ENCODE peak calls at places on chromosomes 7 and 10, in four cellular contexts. One of them, this sample, is unnamed. For H3K27me3, the result is how much of the 10 kb centered on the place peaks cover.

GRCh38 chr10:13701157-13701919 is 114.6 kb downstream of the PRPF18 start:
- DNase-seq in Caco-2: no peak
- DNase-seq in transverse colon: no peak
- DNase-seq in left ventricle myocardium inferior: no peak
- DNase-seq in this sample: no peak

GRCh38 chr10:70690584-70690983 is 18.3 kb downstream of the ADAMTS14 start:
- DNase-seq in Caco-2: no peak
- DNase-seq in transverse colon: no peak
- DNase-seq in left ventricle myocardium inferior: no peak
- DNase-seq in this sample: no peak

GRCh38 chr7:141354251-141354650 is 197.0 kb upstream of the AGK start:
- DNase-seq in Caco-2: no peak
- DNase-seq in transverse colon: no peak
- DNase-seq in left ventricle myocardium inferior: no peak
- DNase-seq in this sample: no peak

GRCh38 chr7:141675431-141676210 is 26.3 kb downstream of the DENND11 start:
- DNase-seq in Caco-2: no peak
- DNase-seq in transverse colon: no peak
- DNase-seq in left ventricle myocardium inferior: no peak
- DNase-seq in this sample: no peak

GRCh38 chr7:139715194-139715815 is 62.5 kb downstream of the HIPK2 start:
- DNase-seq in Caco-2: no peak
- DNase-seq in transverse colon: no peak
- DNase-seq in left ventricle myocardium inferior: no peak
- DNase-seq in this sample: no peak

GRCh38 chr7:22167482-22167881 is 189.5 kb downstream of the RAPGEF5 start:
- DNase-seq in Caco-2: no peak
- DNase-seq in transverse colon: no peak
- DNase-seq in left ventricle myocardium inferior: no peak
- DNase-seq in this sample: no peak

GRCh38 chr7:38273286-38273995 is at the start of gene TARP:
- DNase-seq in Caco-2: no peak
- DNase-seq in transverse colon: no peak
- DNase-seq in left ventricle myocardium inferior: no peak
- DNase-seq in this sample: no peak

GRCh38 chr10:65375528-65375927 is 1550.3 kb upstream of the LRRTM3 start:
- DNase-seq in Caco-2: no peak
- DNase-seq in transverse colon: no peak
- DNase-seq in left ventricle myocardium inferior: no peak
- DNase-seq in this sample: no peak

GRCh38 chr10:70532554-70533188 is 54.1 kb downstream of the PALD1 start:
- DNase-seq in Caco-2: no peak
- DNase-seq in transverse colon: no peak
- DNase-seq in left ventricle myocardium inferior: no peak
- DNase-seq in this sample: no peak

GRCh38 chr7:124162667-124163066 is 129.8 kb upstream of the TMEM229A start:
- DNase-seq in Caco-2: no peak
- DNase-seq in transverse colon: no peak
- DNase-seq in left ventricle myocardium inferior: no peak
- DNase-seq in this sample: no peak

GRCh38 chr7:30789334-30789711 is 18.1 kb downstream of the MINDY4 start:
- DNase-seq in Caco-2: no peak
- DNase-seq in transverse colon: no peak
- DNase-seq in left ventricle myocardium inferior: no peak
- DNase-seq in this sample: no peak

GRCh38 chr10:3190817-3191216 is 18.2 kb upstream of the PITRM1 start:
- DNase-seq in Caco-2: no peak
- DNase-seq in transverse colon: no peak
- DNase-seq in left ventricle myocardium inferior: no peak
- DNase-seq in this sample: no peak

GRCh38 chr10:101135151-101136006 is 4.3 kb downstream of the TLX1 start:
- DNase-seq in Caco-2: no peak
- DNase-seq in transverse colon: no peak
- DNase-seq in left ventricle myocardium inferior: no peak
- DNase-seq in this sample: no peak
- H3K27me3 ChIP-seq in Caco-2: under half
- H3K27me3 ChIP-seq in transverse colon: half or more
- H3K27me3 ChIP-seq in left ventricle myocardium inferior: half or more
- H3K27me3 ChIP-seq in this sample: under half

GRCh38 chr10:86715156-86715795 is 41.1 kb upstream of the BMPR1A start:
- DNase-seq in Caco-2: no peak
- DNase-seq in transverse colon: no peak
- DNase-seq in left ventricle myocardium inferior: no peak
- DNase-seq in this sample: no peak

GRCh38 chr10:86715836-86716235 is 40.6 kb upstream of the BMPR1A start:
- DNase-seq in Caco-2: no peak
- DNase-seq in transverse colon: no peak
- DNase-seq in left ventricle myocardium inferior: no peak
- DNase-seq in this sample: no peak

GRCh38 chr10:86716466-86716865 is 40.0 kb upstream of the BMPR1A start:
- DNase-seq in Caco-2: no peak
- DNase-seq in transverse colon: no peak
- DNase-seq in left ventricle myocardium inferior: no peak
- DNase-seq in this sample: no peak

GRCh38 chr10:86721232-86721631 is 35.2 kb upstream of the BMPR1A start:
- DNase-seq in Caco-2: no peak
- DNase-seq in transverse colon: no peak
- DNase-seq in left ventricle myocardium inferior: no peak
- DNase-seq in this sample: no peak

DNA sequence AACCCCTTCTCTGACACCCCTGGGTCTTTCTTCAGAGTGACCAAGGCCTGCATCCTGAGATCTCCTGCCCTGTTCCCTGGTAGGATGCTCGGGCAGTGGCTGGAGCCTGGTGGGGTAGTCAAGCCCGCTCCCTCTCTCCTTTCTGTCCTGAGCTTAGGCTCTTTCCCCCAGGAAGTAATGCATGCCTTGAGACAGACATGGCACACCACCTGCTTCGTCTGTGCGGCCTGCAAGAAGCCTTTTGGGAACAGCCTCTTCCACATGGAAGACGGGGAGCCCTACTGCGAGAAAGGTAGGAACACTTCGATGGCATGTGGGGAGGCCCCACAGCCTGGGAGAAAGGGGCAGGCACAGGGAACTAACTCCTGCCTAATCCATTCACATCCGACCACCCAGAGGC is 37.9 kb upstream of the BMPR1A start:
- DNase-seq in Caco-2: no peak
- DNase-seq in transverse colon: no peak
- DNase-seq in left ventricle myocardium inferior: no peak
- DNase-seq in this sample: no peak
- H3K27me3 ChIP-seq in Caco-2: under half
- H3K27me3 ChIP-seq in transverse colon: under half
- H3K27me3 ChIP-seq in left ventricle myocardium inferior: under half
- H3K27me3 ChIP-seq in this sample: under half

GRCh38 chr10:28850784-28851183 is 173.5 kb downstream of the BAMBI start:
- DNase-seq in Caco-2: no peak
- DNase-seq in transverse colon: no peak
- DNase-seq in left ventricle myocardium inferior: no peak
- DNase-seq in this sample: no peak
- H3K27me3 ChIP-seq in Caco-2: under half
- H3K27me3 ChIP-seq in transverse colon: under half
- H3K27me3 ChIP-seq in left ventricle myocardium inferior: under half
- H3K27me3 ChIP-seq in this sample: under half

GRCh38 chr7:25830228-25830627 is 321.8 kb upstream of the NFE2L3 start:
- DNase-seq in Caco-2: no peak
- DNase-seq in transverse colon: no peak
- DNase-seq in left ventricle myocardium inferior: no peak
- DNase-seq in this sample: no peak
- H3K27me3 ChIP-seq in Caco-2: under half
- H3K27me3 ChIP-seq in transverse colon: under half
- H3K27me3 ChIP-seq in left ventricle myocardium inferior: under half
- H3K27me3 ChIP-seq in this sample: under half

GRCh38 chr7:45149606-45150005 is 8.0 kb upstream of the RAMP3 start:
- DNase-seq in Caco-2: no peak
- DNase-seq in transverse colon: no peak
- DNase-seq in left ventricle myocardium inferior: no peak
- DNase-seq in this sample: no peak
- H3K27me3 ChIP-seq in Caco-2: under half
- H3K27me3 ChIP-seq in transverse colon: under half
- H3K27me3 ChIP-seq in left ventricle myocardium inferior: half or more
- H3K27me3 ChIP-seq in this sample: under half

GRCh38 chr10:88542522-88542921 is 40.6 kb downstream of the RNLS start:
- DNase-seq in Caco-2: no peak
- DNase-seq in transverse colon: no peak
- DNase-seq in left ventricle myocardium inferior: no peak
- DNase-seq in this sample: no peak

GRCh38 chr10:88538038-88538437 is 45.1 kb downstream of the RNLS start:
- DNase-seq in Caco-2: no peak
- DNase-seq in transverse colon: no peak
- DNase-seq in left ventricle myocardium inferior: no peak
- DNase-seq in this sample: no peak

GRCh38 chr10:88541116-88541626 is 41.9 kb downstream of the RNLS start:
- DNase-seq in Caco-2: no peak
- DNase-seq in transverse colon: no peak
- DNase-seq in left ventricle myocardium inferior: no peak
- DNase-seq in this sample: no peak

GRCh38 chr10:88537337-88537736 is 45.8 kb downstream of the RNLS start:
- DNase-seq in Caco-2: no peak
- DNase-seq in transverse colon: no peak
- DNase-seq in left ventricle myocardium inferior: no peak
- DNase-seq in this sample: no peak

GRCh38 chr10:88540355-88540754 is 42.8 kb downstream of the RNLS start:
- DNase-seq in Caco-2: no peak
- DNase-seq in transverse colon: no peak
- DNase-seq in left ventricle myocardium inferior: no peak
- DNase-seq in this sample: no peak
- H3K27me3 ChIP-seq in Caco-2: under half
- H3K27me3 ChIP-seq in transverse colon: under half
- H3K27me3 ChIP-seq in left ventricle myocardium inferior: under half
- H3K27me3 ChIP-seq in this sample: under half

DNA sequence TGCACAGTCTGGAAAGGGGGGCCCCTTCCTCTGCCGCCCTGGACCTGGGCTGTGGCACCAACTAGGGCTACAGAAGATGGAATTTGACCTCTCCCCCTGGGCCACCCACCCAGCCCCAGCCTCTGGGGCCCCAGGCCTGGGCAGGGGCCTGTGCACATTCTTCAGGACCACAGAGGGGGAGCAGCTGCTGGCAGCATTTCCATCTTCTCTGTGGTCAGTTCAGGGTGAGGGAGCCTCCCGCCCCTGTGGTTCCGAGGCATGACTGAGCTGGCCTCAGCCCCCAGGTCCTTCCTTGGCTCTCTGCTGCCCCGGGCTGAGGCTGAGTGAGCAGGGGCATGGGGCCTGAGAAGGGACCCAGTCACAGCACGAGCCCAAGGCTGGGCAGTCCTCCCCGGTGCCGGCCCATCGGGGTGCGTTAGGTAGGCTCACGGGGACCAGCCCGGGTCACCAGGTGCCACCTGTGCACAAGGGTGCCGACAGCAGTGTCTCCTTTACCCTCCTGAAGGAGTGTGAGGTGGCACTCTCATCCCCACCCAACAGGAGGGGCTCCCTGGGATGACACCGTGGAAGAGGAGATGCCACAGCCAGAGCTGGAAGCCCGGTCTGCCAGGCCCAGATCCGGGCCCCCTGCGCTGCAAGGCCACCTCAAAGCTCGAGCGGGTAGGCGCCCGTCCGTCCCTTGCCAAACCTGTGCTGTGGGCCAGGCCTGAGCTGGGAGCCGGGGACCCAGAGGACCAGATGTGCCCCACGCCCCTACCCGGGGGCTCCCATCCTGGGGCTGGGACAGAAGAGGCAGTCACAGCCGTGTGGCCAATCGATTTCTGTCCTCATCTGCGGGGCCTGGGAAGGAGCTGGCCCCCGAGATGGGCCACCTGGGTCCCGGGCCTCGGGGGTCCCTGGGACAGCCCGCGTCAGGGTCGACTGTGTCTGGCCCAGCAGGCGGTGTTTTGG is 63.4 kb downstream of the UNCX start:
- DNase-seq in Caco-2: no peak
- DNase-seq in transverse colon: no peak
- DNase-seq in left ventricle myocardium inferior: no peak
- DNase-seq in this sample: no peak
- H3K27me3 ChIP-seq in Caco-2: under half
- H3K27me3 ChIP-seq in transverse colon: half or more
- H3K27me3 ChIP-seq in left ventricle myocardium inferior: half or more
- H3K27me3 ChIP-seq in this sample: under half

GRCh38 chr10:98020784-98021183 is 9.6 kb downstream of the CRTAC1 start:
- DNase-seq in Caco-2: no peak
- DNase-seq in transverse colon: no peak
- DNase-seq in left ventricle myocardium inferior: no peak
- DNase-seq in this sample: no peak

GRCh38 chr10:98023024-98023423 is 7.4 kb downstream of the CRTAC1 start:
- DNase-seq in Caco-2: no peak
- DNase-seq in transverse colon: no peak
- DNase-seq in left ventricle myocardium inferior: no peak
- DNase-seq in this sample: no peak

GRCh38 chr10:98020254-98020653 is 10.2 kb downstream of the CRTAC1 start:
- DNase-seq in Caco-2: no peak
- DNase-seq in transverse colon: no peak
- DNase-seq in left ventricle myocardium inferior: no peak
- DNase-seq in this sample: no peak

GRCh38 chr10:98016781-98017475 is 13.5 kb downstream of the CRTAC1 start:
- DNase-seq in Caco-2: no peak
- DNase-seq in transverse colon: no peak
- DNase-seq in left ventricle myocardium inferior: no peak
- DNase-seq in this sample: no peak

DNA sequence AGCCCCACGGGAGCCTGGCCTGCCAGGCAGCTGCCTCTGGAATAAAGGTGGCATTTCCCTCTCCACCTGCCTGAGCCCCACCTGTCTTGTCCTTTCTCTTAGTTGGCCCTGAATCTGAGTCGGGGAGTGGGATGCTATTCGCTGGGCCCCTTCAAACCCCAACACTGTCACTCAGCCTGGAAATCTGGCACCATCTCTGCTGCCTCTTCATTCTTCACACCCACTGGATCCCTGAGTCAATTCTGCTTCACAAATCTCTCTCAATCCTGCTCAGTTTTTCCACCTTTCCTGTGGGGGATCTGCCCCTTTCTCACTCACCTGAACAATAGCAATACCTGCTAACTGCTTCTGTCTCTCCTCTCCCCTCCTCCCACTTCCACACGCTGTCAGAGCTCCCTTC is 10.6 kb downstream of the CRTAC1 start:
- DNase-seq in Caco-2: no peak
- DNase-seq in transverse colon: no peak
- DNase-seq in left ventricle myocardium inferior: no peak
- DNase-seq in this sample: no peak
- H3K27me3 ChIP-seq in Caco-2: under half
- H3K27me3 ChIP-seq in transverse colon: under half
- H3K27me3 ChIP-seq in left ventricle myocardium inferior: half or more
- H3K27me3 ChIP-seq in this sample: under half